ENCODE peak calls at places on chromosomes 2 and 18, in six cellular contexts. X is epithelial cell of esophagus; L is stimulated activated CD4-positive, alpha-beta T cell treated with anti-CD3 and anti-CD28 coated beads, Interleukin-2, amount 100 ng/mL, for 48 hours; P is GM12892; J is caudate nucleus; U is GM04503. I is an unnamed sample.

GRCh38 chr2:174246944-174247381 is 1.4 kb downstream of the OLA1 start:
- DNase-seq in U (no peak), L (no peak), X (peak), J (no peak), P (no peak), I (no peak)

GRCh38 chr2:218015831-218016521 is 13.2 kb upstream of the TNS1 start:
- DNase-seq in P (no peak), J (peak), X (no peak), U (no peak), L (no peak), I (no peak)

GRCh38 chr2:54455584-54456525 is at the start of gene SPTBN1:
- DNase-seq in J (peak), L (no peak), P (peak), U (peak), X (peak), I (peak)

GRCh38 chr2:26298638-26299393 is 47.1 kb upstream of the SELENOI start:
- DNase-seq in X (peak), P (no peak), U (peak), J (no peak), L (peak), I (no peak)

GRCh38 chr2:231057590-231057989 is 923 bp downstream of the PSMD1 start:
- DNase-seq in J (no peak), L (no peak), X (peak), P (no peak), U (no peak), I (no peak)

GRCh38 chr18:35582899-35583558 is 1.5 kb downstream of the GALNT1 start:
- DNase-seq in U (no peak), P (no peak), X (peak), L (no peak), J (peak), I (no peak)

GRCh38 chr2:196168181-196168580 is 3.2 kb downstream of the STK17B start:
- DNase-seq in P (no peak), L (no peak), U (no peak), X (peak), J (no peak), I (no peak)

GRCh38 chr2:112768432-112768831 is 4.0 kb upstream of the CKAP2L start:
- DNase-seq in P (no peak), U (peak), X (peak), L (no peak), J (no peak), I (no peak)

GRCh38 chr2:111967018-111967417 is 68.6 kb downstream of the MERTK start:
- DNase-seq in U (no peak), P (no peak), L (no peak), X (peak), J (no peak), I (no peak)

GRCh38 chr2:206004004-206004693 is 81.8 kb downstream of the INO80D start:
- DNase-seq in L (no peak), P (no peak), U (no peak), X (peak), J (no peak), I (no peak)

GRCh38 chr2:12549641-12550040 is 167.1 kb upstream of the TRIB2 start:
- DNase-seq in U (peak), J (peak), P (no peak), L (no peak), X (peak), I (no peak)

GRCh38 chr2:206670531-206671319 is 28.4 kb downstream of the FAM237A start:
- DNase-seq in J (no peak), X (peak), U (no peak), L (no peak), P (no peak), I (no peak)

GRCh38 chr2:23221901-23222300 is 163.1 kb upstream of the KLHL29 start:
- DNase-seq in P (no peak), X (no peak), J (no peak), U (no peak), L (no peak), I (no peak)

GRCh38 chr2:36446258-36446657 is 90.7 kb downstream of the CRIM1 start:
- DNase-seq in X (no peak), P (no peak), U (no peak), J (no peak), L (no peak), I (no peak)

GRCh38 chr18:32911660-32912284 is 138.9 kb upstream of the KLHL14 start:
- DNase-seq in J (no peak), X (peak), L (no peak), U (no peak), P (no peak), I (no peak)

GRCh38 chr18:74249181-74249968 is 42.4 kb downstream of the CYB5A start:
- DNase-seq in U (peak), J (no peak), L (no peak), P (no peak), X (peak), I (no peak)

GRCh38 chr18:58453167-58453804 is 175.6 kb downstream of the ALPK2 start:
- DNase-seq in P (no peak), U (no peak), J (no peak), X (no peak), L (no peak), I (no peak)

GRCh38 chr2:126220336-126220735 is 435.6 kb upstream of the GYPC start:
- DNase-seq in J (no peak), L (no peak), X (no peak), U (no peak), P (no peak), I (no peak)

GRCh38 chr2:126950499-126950898 is 51.8 kb downstream of the TEX51 start:
- DNase-seq in P (no peak), U (no peak), J (no peak), L (no peak), X (no peak), I (no peak)

GRCh38 chr2:200483729-200484198 is 26.1 kb downstream of the KCTD18 start:
- DNase-seq in J (no peak), X (peak), U (no peak), P (peak), L (no peak), I (peak)

GRCh38 chr2:18795881-18796280 is 206.5 kb upstream of the NT5C1B start:
- DNase-seq in L (no peak), U (peak), J (no peak), X (no peak), P (no peak), I (no peak)

GRCh38 chr2:120177011-120177621 is 46.1 kb downstream of the TMEM185B start:
- DNase-seq in U (no peak), L (peak), J (no peak), P (peak), X (peak), I (peak)

GRCh38 chr2:43333656-43334144 is 107.3 kb upstream of the ZFP36L2 start:
- DNase-seq in U (peak), L (no peak), P (no peak), X (peak), J (no peak), I (no peak)

GRCh38 chr2:70645733-70646420 is 92.3 kb upstream of the TGFA start:
- DNase-seq in P (no peak), L (no peak), U (no peak), X (peak), J (no peak), I (no peak)

GRCh38 chr2:120220756-120221155 is 2.4 kb downstream of the TMEM185B start:
- DNase-seq in U (no peak), X (no peak), J (no peak), L (no peak), P (no peak), I (no peak)

GRCh38 chr2:30511122-30512083 is 64.4 kb downstream of the LCLAT1 start:
- DNase-seq in J (no peak), X (peak), L (no peak), P (no peak), U (peak), I (no peak)

I was measured in GM12891.